ENCODE peak calls at places on chromosomes 4 and X, in four cellular contexts. One of them, this sample, is unnamed.

GRCh38 chrX:47877327-47877726 is 40.6 kb downstream of the ZNF81 start:
- DNase-seq in SJSA1: no peak
- DNase-seq in left lung: no peak
- DNase-seq in WERI-Rb-1: no peak
- DNase-seq in this sample: no peak

GRCh38 chrX:74923942-74924448 is 1.3 kb downstream of the NEXMIF start:
- DNase-seq in SJSA1: no peak
- DNase-seq in left lung: no peak
- DNase-seq in WERI-Rb-1: no peak
- DNase-seq in this sample: peak

GRCh38 chr4:1624519-1624910 is 59.6 kb downstream of the FAM53A start:
- DNase-seq in SJSA1: no peak
- DNase-seq in left lung: no peak
- DNase-seq in WERI-Rb-1: no peak
- DNase-seq in this sample: no peak

GRCh38 chr4:138158746-138159297 is 83.3 kb downstream of the SLC7A11 start:
- DNase-seq in SJSA1: peak
- DNase-seq in left lung: no peak
- DNase-seq in WERI-Rb-1: no peak
- DNase-seq in this sample: no peak

GRCh38 chr4:2935762-2936743 is 27.2 kb downstream of the NOP14 start:
- DNase-seq in SJSA1: no peak
- DNase-seq in left lung: peak
- DNase-seq in WERI-Rb-1: peak
- DNase-seq in this sample: peak

GRCh38 chrX:136574548-136574947 is 42.5 kb downstream of the VGLL1 start:
- DNase-seq in SJSA1: no peak
- DNase-seq in left lung: no peak
- DNase-seq in WERI-Rb-1: no peak
- DNase-seq in this sample: no peak

GRCh38 chr4:55180980-55181379 is 55.6 kb upstream of the KDR start:
- DNase-seq in SJSA1: no peak
- DNase-seq in left lung: no peak
- DNase-seq in WERI-Rb-1: no peak
- DNase-seq in this sample: no peak

GRCh38 chr4:183455431-183456145 is 11.2 kb downstream of the CDKN2AIP start:
- DNase-seq in SJSA1: peak
- DNase-seq in left lung: no peak
- DNase-seq in WERI-Rb-1: no peak
- DNase-seq in this sample: no peak

GRCh38 chrX:119238557-119238956 is 2.5 kb downstream of the PGRMC1 start:
- DNase-seq in SJSA1: no peak
- DNase-seq in left lung: no peak
- DNase-seq in WERI-Rb-1: no peak
- DNase-seq in this sample: no peak

GRCh38 chr4:157713342-157713741 is 459.5 kb downstream of the GASK1B start:
- DNase-seq in SJSA1: no peak
- DNase-seq in left lung: no peak
- DNase-seq in WERI-Rb-1: peak
- DNase-seq in this sample: no peak

GRCh38 chrX:34365482-34365881 is 233.4 kb upstream of the FAM47A start:
- DNase-seq in SJSA1: no peak
- DNase-seq in left lung: no peak
- DNase-seq in WERI-Rb-1: no peak
- DNase-seq in this sample: no peak

GRCh38 chr4:6695660-6696581 is 2.2 kb downstream of the S100P start:
- DNase-seq in SJSA1: peak
- DNase-seq in left lung: no peak
- DNase-seq in WERI-Rb-1: no peak
- DNase-seq in this sample: no peak

GRCh38 chrX:37781808-37782207 is 1.9 kb downstream of the CYBB start:
- DNase-seq in SJSA1: no peak
- DNase-seq in left lung: no peak
- DNase-seq in WERI-Rb-1: no peak
- DNase-seq in this sample: no peak

GRCh38 chrX:47497274-47497673 is 14.3 kb upstream of the ZNF41 start:
- DNase-seq in SJSA1: no peak
- DNase-seq in left lung: no peak
- DNase-seq in WERI-Rb-1: no peak
- DNase-seq in this sample: no peak

GRCh38 chr4:70632028-70632427 is 3.5 kb downstream of the ENAM start:
- DNase-seq in SJSA1: no peak
- DNase-seq in left lung: no peak
- DNase-seq in WERI-Rb-1: no peak
- DNase-seq in this sample: no peak

GRCh38 chr4:186857793-186858192 is 134.1 kb upstream of the FAT1 start:
- DNase-seq in SJSA1: no peak
- DNase-seq in left lung: no peak
- DNase-seq in WERI-Rb-1: no peak
- DNase-seq in this sample: no peak

GRCh38 chr4:153777421-153777820 is 11.5 kb downstream of the SFRP2 start:
- DNase-seq in SJSA1: no peak
- DNase-seq in left lung: no peak
- DNase-seq in WERI-Rb-1: no peak
- DNase-seq in this sample: no peak

GRCh38 chr4:24651266-24651665 is 66.9 kb upstream of the DHX15 start:
- DNase-seq in SJSA1: no peak
- DNase-seq in left lung: no peak
- DNase-seq in WERI-Rb-1: no peak
- DNase-seq in this sample: no peak

GRCh38 chr4:85039526-85039925 is 73.0 kb upstream of the WDFY3 start:
- DNase-seq in SJSA1: no peak
- DNase-seq in left lung: no peak
- DNase-seq in WERI-Rb-1: no peak
- DNase-seq in this sample: no peak

GRCh38 chrX:21529771-21530170 is 128.4 kb downstream of the KLHL34 start:
- DNase-seq in SJSA1: no peak
- DNase-seq in left lung: no peak
- DNase-seq in WERI-Rb-1: no peak
- DNase-seq in this sample: no peak

GRCh38 chr4:3520796-3521600 is 11.2 kb downstream of the LRPAP1 start:
- DNase-seq in SJSA1: no peak
- DNase-seq in left lung: peak
- DNase-seq in WERI-Rb-1: no peak
- DNase-seq in this sample: no peak

GRCh38 chr4:69493515-69493914 is 2.2 kb downstream of the UGT2B4 start:
- DNase-seq in SJSA1: no peak
- DNase-seq in left lung: no peak
- DNase-seq in WERI-Rb-1: no peak
- DNase-seq in this sample: no peak

GRCh38 chrX:120456973-120457372 is 12.1 kb downstream of the LAMP2 start:
- DNase-seq in SJSA1: no peak
- DNase-seq in left lung: no peak
- DNase-seq in WERI-Rb-1: no peak
- DNase-seq in this sample: no peak

GRCh38 chr4:115145393-115146160 is 32.2 kb upstream of the NDST4 start:
- DNase-seq in SJSA1: no peak
- DNase-seq in left lung: no peak
- DNase-seq in WERI-Rb-1: no peak
- DNase-seq in this sample: peak

GRCh38 chr4:76562851-76563803 is 128.1 kb downstream of the SHROOM3 start:
- DNase-seq in SJSA1: no peak
- DNase-seq in left lung: no peak
- DNase-seq in WERI-Rb-1: no peak
- DNase-seq in this sample: no peak

GRCh38 chr4:120886183-120886582 is 36.3 kb downstream of the PRDM5 start:
- DNase-seq in SJSA1: no peak
- DNase-seq in left lung: no peak
- DNase-seq in WERI-Rb-1: no peak
- DNase-seq in this sample: no peak

GRCh38 chr4:104860227-104861123 is 286.2 kb upstream of the TET2 start:
- DNase-seq in SJSA1: peak
- DNase-seq in left lung: no peak
- DNase-seq in WERI-Rb-1: peak
- DNase-seq in this sample: peak

GRCh38 chrX:108323751-108324150 is 114.5 kb downstream of the COL4A6 start:
- DNase-seq in SJSA1: no peak
- DNase-seq in left lung: no peak
- DNase-seq in WERI-Rb-1: no peak
- DNase-seq in this sample: no peak
- H3K4me3 ChIP-seq in SJSA1: no peak
- H3K4me3 ChIP-seq in left lung: no peak
- H3K4me3 ChIP-seq in WERI-Rb-1: no peak
- H3K4me3 ChIP-seq in this sample: no peak

GRCh38 chrX:153999359-154000037 is 20.2 kb downstream of the IRAK1 start:
- DNase-seq in SJSA1: no peak
- DNase-seq in left lung: no peak
- DNase-seq in WERI-Rb-1: no peak
- DNase-seq in this sample: no peak
- H3K27ac ChIP-seq in SJSA1: no peak
- H3K27ac ChIP-seq in left lung: no peak
- H3K27ac ChIP-seq in WERI-Rb-1: no peak
- H3K27ac ChIP-seq in this sample: no peak

GRCh38 chrX:9530848-9531274 is 66.0 kb downstream of the TBL1X start:
- DNase-seq in SJSA1: peak
- DNase-seq in left lung: peak
- DNase-seq in WERI-Rb-1: peak
- DNase-seq in this sample: peak
- H3K4me3 ChIP-seq in SJSA1: no peak
- H3K4me3 ChIP-seq in left lung: no peak
- H3K4me3 ChIP-seq in WERI-Rb-1: no peak
- H3K4me3 ChIP-seq in this sample: no peak

GRCh38 chr4:169283114-169283509 is 12.4 kb upstream of the SH3RF1 start:
- DNase-seq in SJSA1: peak
- DNase-seq in left lung: no peak
- DNase-seq in WERI-Rb-1: no peak
- DNase-seq in this sample: no peak
- H3K27ac ChIP-seq in SJSA1: peak
- H3K27ac ChIP-seq in left lung: no peak
- H3K27ac ChIP-seq in WERI-Rb-1: no peak
- H3K27ac ChIP-seq in this sample: no peak